ENCODE peak calls at places on chromosomes 1 and 21, in nine cellular contexts. One of them, this sample, is unnamed.

GRCh38 chr1:906532-907420 is 16.9 kb upstream of the SAMD11 start:
- DNase-seq in CD4-positive, alpha-beta T cell: no peak
- DNase-seq in prostate gland: peak
- DNase-seq in progenitor cell of endocrine pancreas: peak
- DNase-seq in breast epithelium: no peak
- DNase-seq in H9: peak
- DNase-seq in choroid plexus epithelial cell: peak
- DNase-seq in heart right ventricle: peak
- DNase-seq in fibroblast of pulmonary artery: no peak
- DNase-seq in this sample: no peak

GRCh38 chr1:46747683-46748288 is 28.9 kb upstream of the EFCAB14 start:
- DNase-seq in prostate gland: peak
- DNase-seq in fibroblast of pulmonary artery: peak
- DNase-seq in H9: peak
- DNase-seq in progenitor cell of endocrine pancreas: no peak
- DNase-seq in CD4-positive, alpha-beta T cell: no peak
- DNase-seq in breast epithelium: peak
- DNase-seq in choroid plexus epithelial cell: peak
- DNase-seq in heart right ventricle: peak
- DNase-seq in this sample: peak

GRCh38 chr1:101200513-101200912 is 36.3 kb upstream of the S1PR1 start:
- DNase-seq in prostate gland: no peak
- DNase-seq in breast epithelium: no peak
- DNase-seq in progenitor cell of endocrine pancreas: no peak
- DNase-seq in H9: peak
- DNase-seq in CD4-positive, alpha-beta T cell: no peak
- DNase-seq in fibroblast of pulmonary artery: peak
- DNase-seq in heart right ventricle: no peak
- DNase-seq in choroid plexus epithelial cell: peak
- DNase-seq in this sample: no peak

GRCh38 chr1:185017966-185018365 is 27.4 kb upstream of the RNF2 start:
- DNase-seq in CD4-positive, alpha-beta T cell: no peak
- DNase-seq in heart right ventricle: no peak
- DNase-seq in fibroblast of pulmonary artery: no peak
- DNase-seq in breast epithelium: no peak
- DNase-seq in H9: no peak
- DNase-seq in prostate gland: no peak
- DNase-seq in choroid plexus epithelial cell: no peak
- DNase-seq in progenitor cell of endocrine pancreas: no peak
- DNase-seq in this sample: no peak

GRCh38 chr21:43893536-43894205 is 28.6 kb downstream of the AGPAT3 start:
- DNase-seq in prostate gland: no peak
- DNase-seq in fibroblast of pulmonary artery: no peak
- DNase-seq in breast epithelium: no peak
- DNase-seq in progenitor cell of endocrine pancreas: no peak
- DNase-seq in H9: no peak
- DNase-seq in CD4-positive, alpha-beta T cell: no peak
- DNase-seq in heart right ventricle: no peak
- DNase-seq in choroid plexus epithelial cell: no peak
- DNase-seq in this sample: no peak

GRCh38 chr1:36585760-36586072 is 103.0 kb upstream of the CSF3R start:
- DNase-seq in CD4-positive, alpha-beta T cell: no peak
- DNase-seq in choroid plexus epithelial cell: no peak
- DNase-seq in H9: no peak
- DNase-seq in fibroblast of pulmonary artery: no peak
- DNase-seq in progenitor cell of endocrine pancreas: no peak
- DNase-seq in heart right ventricle: no peak
- DNase-seq in breast epithelium: no peak
- DNase-seq in prostate gland: no peak
- DNase-seq in this sample: no peak

GRCh38 chr1:153288634-153289275 is 24.0 kb downstream of the PGLYRP3 start:
- DNase-seq in fibroblast of pulmonary artery: no peak
- DNase-seq in CD4-positive, alpha-beta T cell: no peak
- DNase-seq in progenitor cell of endocrine pancreas: no peak
- DNase-seq in prostate gland: no peak
- DNase-seq in breast epithelium: no peak
- DNase-seq in heart right ventricle: no peak
- DNase-seq in H9: peak
- DNase-seq in choroid plexus epithelial cell: no peak
- DNase-seq in this sample: peak

GRCh38 chr1:168582690-168583325 is 6.4 kb downstream of the XCL1 start:
- DNase-seq in heart right ventricle: no peak
- DNase-seq in prostate gland: no peak
- DNase-seq in progenitor cell of endocrine pancreas: no peak
- DNase-seq in CD4-positive, alpha-beta T cell: no peak
- DNase-seq in choroid plexus epithelial cell: no peak
- DNase-seq in H9: no peak
- DNase-seq in breast epithelium: no peak
- DNase-seq in fibroblast of pulmonary artery: peak
- DNase-seq in this sample: no peak

GRCh38 chr1:3477241-3478109 is 23.0 kb downstream of the ARHGEF16 start:
- DNase-seq in fibroblast of pulmonary artery: no peak
- DNase-seq in CD4-positive, alpha-beta T cell: no peak
- DNase-seq in progenitor cell of endocrine pancreas: no peak
- DNase-seq in heart right ventricle: no peak
- DNase-seq in prostate gland: no peak
- DNase-seq in breast epithelium: no peak
- DNase-seq in H9: no peak
- DNase-seq in choroid plexus epithelial cell: no peak
- DNase-seq in this sample: no peak

GRCh38 chr1:204127597-204128242 is 24.1 kb downstream of the ETNK2 start:
- DNase-seq in progenitor cell of endocrine pancreas: peak
- DNase-seq in prostate gland: peak
- DNase-seq in H9: peak
- DNase-seq in heart right ventricle: peak
- DNase-seq in CD4-positive, alpha-beta T cell: no peak
- DNase-seq in breast epithelium: peak
- DNase-seq in choroid plexus epithelial cell: peak
- DNase-seq in fibroblast of pulmonary artery: peak
- DNase-seq in this sample: peak

GRCh38 chr1:18204568-18204967 is 97.0 kb downstream of the IGSF21 start:
- DNase-seq in progenitor cell of endocrine pancreas: no peak
- DNase-seq in H9: no peak
- DNase-seq in breast epithelium: no peak
- DNase-seq in heart right ventricle: no peak
- DNase-seq in CD4-positive, alpha-beta T cell: no peak
- DNase-seq in fibroblast of pulmonary artery: no peak
- DNase-seq in prostate gland: no peak
- DNase-seq in choroid plexus epithelial cell: no peak
- DNase-seq in this sample: no peak

GRCh38 chr1:89546082-89546889 is 21.7 kb downstream of the LRRC8B start:
- DNase-seq in heart right ventricle: no peak
- DNase-seq in breast epithelium: no peak
- DNase-seq in progenitor cell of endocrine pancreas: no peak
- DNase-seq in CD4-positive, alpha-beta T cell: no peak
- DNase-seq in fibroblast of pulmonary artery: peak
- DNase-seq in prostate gland: peak
- DNase-seq in H9: no peak
- DNase-seq in choroid plexus epithelial cell: peak
- DNase-seq in this sample: no peak

GRCh38 chr1:108816049-108816882 is 40.6 kb downstream of the AKNAD1 start:
- DNase-seq in heart right ventricle: peak
- DNase-seq in prostate gland: no peak
- DNase-seq in H9: peak
- DNase-seq in CD4-positive, alpha-beta T cell: no peak
- DNase-seq in breast epithelium: peak
- DNase-seq in fibroblast of pulmonary artery: peak
- DNase-seq in choroid plexus epithelial cell: peak
- DNase-seq in progenitor cell of endocrine pancreas: no peak
- DNase-seq in this sample: peak

GRCh38 chr1:160550572-160551034 is 27.5 kb upstream of the SLAMF6 start:
- DNase-seq in fibroblast of pulmonary artery: no peak
- DNase-seq in CD4-positive, alpha-beta T cell: peak
- DNase-seq in prostate gland: no peak
- DNase-seq in progenitor cell of endocrine pancreas: no peak
- DNase-seq in heart right ventricle: no peak
- DNase-seq in breast epithelium: no peak
- DNase-seq in choroid plexus epithelial cell: no peak
- DNase-seq in H9: peak
- DNase-seq in this sample: no peak

GRCh38 chr1:24898152-24898908 is 31.7 kb downstream of the RUNX3 start:
- DNase-seq in prostate gland: no peak
- DNase-seq in progenitor cell of endocrine pancreas: peak
- DNase-seq in breast epithelium: peak
- DNase-seq in CD4-positive, alpha-beta T cell: peak
- DNase-seq in H9: peak
- DNase-seq in choroid plexus epithelial cell: peak
- DNase-seq in heart right ventricle: peak
- DNase-seq in fibroblast of pulmonary artery: peak
- DNase-seq in this sample: peak

DNA sequence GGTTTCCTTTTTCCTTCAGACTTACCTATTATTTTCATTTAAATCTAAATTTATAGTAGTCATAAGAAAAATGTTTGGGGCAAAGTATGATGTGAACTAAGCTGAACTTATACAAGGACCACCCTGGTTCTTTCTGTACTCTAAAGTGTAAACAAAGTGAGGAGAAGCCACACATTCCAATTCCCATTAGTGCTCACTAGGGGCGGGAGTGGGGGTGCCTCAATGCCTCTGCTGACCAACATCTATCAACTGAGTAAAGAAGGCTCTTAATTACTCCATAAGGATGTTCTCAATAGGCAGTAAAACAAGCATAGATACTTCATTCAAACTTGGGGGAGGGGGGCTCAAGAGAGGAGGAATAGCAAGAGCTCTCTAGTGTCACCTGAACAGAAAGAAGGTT is 151.7 kb downstream of the CDC42BPA start:
- DNase-seq in heart right ventricle: no peak
- DNase-seq in choroid plexus epithelial cell: no peak
- DNase-seq in prostate gland: no peak
- DNase-seq in fibroblast of pulmonary artery: no peak
- DNase-seq in breast epithelium: no peak
- DNase-seq in progenitor cell of endocrine pancreas: no peak
- DNase-seq in CD4-positive, alpha-beta T cell: no peak
- DNase-seq in H9: no peak
- DNase-seq in this sample: no peak
- TF ChIP-seq CTCF in heart right ventricle: no peak
- TF ChIP-seq CTCF in choroid plexus epithelial cell: no peak
- TF ChIP-seq CTCF in prostate gland: no peak
- TF ChIP-seq CTCF in fibroblast of pulmonary artery: no peak
- TF ChIP-seq CTCF in breast epithelium: no peak
- TF ChIP-seq CTCF in progenitor cell of endocrine pancreas: no peak
- TF ChIP-seq CTCF in CD4-positive, alpha-beta T cell: no peak
- TF ChIP-seq CTCF in H9: peak
- TF ChIP-seq CTCF in this sample: no peak

GRCh38 chr1:243712890-243713425 is 137.1 kb downstream of the AKT3 start:
- DNase-seq in breast epithelium: no peak
- DNase-seq in choroid plexus epithelial cell: peak
- DNase-seq in fibroblast of pulmonary artery: peak
- DNase-seq in prostate gland: no peak
- DNase-seq in heart right ventricle: no peak
- DNase-seq in CD4-positive, alpha-beta T cell: no peak
- DNase-seq in progenitor cell of endocrine pancreas: no peak
- DNase-seq in H9: no peak
- DNase-seq in this sample: no peak
- TF ChIP-seq CTCF in breast epithelium: no peak
- TF ChIP-seq CTCF in choroid plexus epithelial cell: peak
- TF ChIP-seq CTCF in fibroblast of pulmonary artery: peak
- TF ChIP-seq CTCF in prostate gland: no peak
- TF ChIP-seq CTCF in heart right ventricle: no peak
- TF ChIP-seq CTCF in CD4-positive, alpha-beta T cell: no peak
- TF ChIP-seq CTCF in progenitor cell of endocrine pancreas: peak
- TF ChIP-seq CTCF in H9: peak
- TF ChIP-seq CTCF in this sample: peak

DNA sequence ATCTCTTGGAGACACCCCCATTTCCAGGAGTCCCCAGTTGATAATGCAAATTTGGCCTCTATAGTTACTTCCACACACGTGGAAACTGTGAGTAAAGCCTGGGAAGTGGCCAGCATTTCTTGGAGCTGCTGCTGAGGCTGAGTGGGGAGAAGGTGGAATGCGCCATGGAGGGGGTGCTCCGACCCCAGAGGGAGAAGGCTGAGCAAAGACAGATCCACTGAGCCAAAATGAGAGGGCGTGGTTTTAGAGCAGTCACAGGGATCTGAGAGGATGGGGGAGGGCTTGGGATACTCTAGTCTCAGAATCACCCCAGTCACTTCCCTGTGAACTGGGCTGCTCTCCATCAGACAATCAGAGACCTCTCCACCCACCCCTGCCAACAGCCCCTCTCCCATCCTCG is 38.7 kb downstream of the TRIM62 start:
- DNase-seq in heart right ventricle: peak
- DNase-seq in H9: no peak
- DNase-seq in breast epithelium: no peak
- DNase-seq in choroid plexus epithelial cell: peak
- DNase-seq in fibroblast of pulmonary artery: peak
- DNase-seq in CD4-positive, alpha-beta T cell: no peak
- DNase-seq in progenitor cell of endocrine pancreas: no peak
- DNase-seq in prostate gland: no peak
- DNase-seq in this sample: no peak
- TF ChIP-seq CTCF in heart right ventricle: no peak
- TF ChIP-seq CTCF in H9: no peak
- TF ChIP-seq CTCF in breast epithelium: no peak
- TF ChIP-seq CTCF in choroid plexus epithelial cell: no peak
- TF ChIP-seq CTCF in fibroblast of pulmonary artery: no peak
- TF ChIP-seq CTCF in CD4-positive, alpha-beta T cell: no peak
- TF ChIP-seq CTCF in progenitor cell of endocrine pancreas: no peak
- TF ChIP-seq CTCF in prostate gland: no peak
- TF ChIP-seq CTCF in this sample: no peak

GRCh38 chr21:34091607-34092006 is 18.2 kb downstream of the MRPS6 start:
- DNase-seq in progenitor cell of endocrine pancreas: no peak
- DNase-seq in CD4-positive, alpha-beta T cell: no peak
- DNase-seq in heart right ventricle: no peak
- DNase-seq in H9: no peak
- DNase-seq in choroid plexus epithelial cell: no peak
- DNase-seq in fibroblast of pulmonary artery: peak
- DNase-seq in breast epithelium: no peak
- DNase-seq in prostate gland: no peak
- DNase-seq in this sample: no peak
- TF ChIP-seq CTCF in progenitor cell of endocrine pancreas: peak
- TF ChIP-seq CTCF in CD4-positive, alpha-beta T cell: peak
- TF ChIP-seq CTCF in heart right ventricle: no peak
- TF ChIP-seq CTCF in H9: peak
- TF ChIP-seq CTCF in choroid plexus epithelial cell: peak
- TF ChIP-seq CTCF in fibroblast of pulmonary artery: peak
- TF ChIP-seq CTCF in breast epithelium: peak
- TF ChIP-seq CTCF in prostate gland: no peak
- TF ChIP-seq CTCF in this sample: peak

GRCh38 chr1:35544976-35545375 is 12.2 kb downstream of the KIAA0319L start:
- DNase-seq in breast epithelium: no peak
- DNase-seq in fibroblast of pulmonary artery: peak
- DNase-seq in CD4-positive, alpha-beta T cell: peak
- DNase-seq in H9: peak
- DNase-seq in prostate gland: no peak
- DNase-seq in choroid plexus epithelial cell: peak
- DNase-seq in progenitor cell of endocrine pancreas: no peak
- DNase-seq in heart right ventricle: peak
- DNase-seq in this sample: no peak
- TF ChIP-seq CTCF in breast epithelium: no peak
- TF ChIP-seq CTCF in fibroblast of pulmonary artery: peak
- TF ChIP-seq CTCF in CD4-positive, alpha-beta T cell: peak
- TF ChIP-seq CTCF in H9: peak
- TF ChIP-seq CTCF in prostate gland: no peak
- TF ChIP-seq CTCF in choroid plexus epithelial cell: peak
- TF ChIP-seq CTCF in progenitor cell of endocrine pancreas: peak
- TF ChIP-seq CTCF in heart right ventricle: no peak
- TF ChIP-seq CTCF in this sample: peak